ENCODE peak calls at places on chromosomes 2 and 18, in ten cellular contexts. One of them, this sample, is unnamed.

GRCh38 chr18:25111382-25112070 is 240.4 kb downstream of the ZNF521 start:
- DNase-seq in A549: no peak
- DNase-seq in tibial artery: no peak
- DNase-seq in PC-3: no peak
- DNase-seq in sigmoid colon: no peak
- DNase-seq in GM20000: no peak
- DNase-seq in psoas muscle: no peak
- DNase-seq in K562: no peak
- DNase-seq in left ventricle myocardium inferior: no peak
- DNase-seq in fibroblast of pulmonary artery: no peak
- DNase-seq in this sample: no peak

GRCh38 chr2:200350796-200351195 is 44.3 kb downstream of the SPATS2L start:
- DNase-seq in A549: no peak
- DNase-seq in tibial artery: no peak
- DNase-seq in PC-3: no peak
- DNase-seq in sigmoid colon: no peak
- DNase-seq in GM20000: no peak
- DNase-seq in psoas muscle: no peak
- DNase-seq in K562: no peak
- DNase-seq in left ventricle myocardium inferior: no peak
- DNase-seq in fibroblast of pulmonary artery: peak; percentile 79
- DNase-seq in this sample: no peak

GRCh38 chr2:6893876-6894482 is 16.4 kb downstream of the RSAD2 start:
- DNase-seq in A549: no peak
- DNase-seq in tibial artery: no peak
- DNase-seq in PC-3: no peak
- DNase-seq in sigmoid colon: no peak
- DNase-seq in GM20000: no peak
- DNase-seq in psoas muscle: no peak
- DNase-seq in K562: peak; percentile 96
- DNase-seq in left ventricle myocardium inferior: no peak
- DNase-seq in fibroblast of pulmonary artery: no peak
- DNase-seq in this sample: no peak

GRCh38 chr2:71358931-71359671 is 27.5 kb downstream of the ZNF638 start:
- DNase-seq in A549: no peak
- DNase-seq in tibial artery: no peak
- DNase-seq in PC-3: peak; percentile 35
- DNase-seq in sigmoid colon: no peak
- DNase-seq in GM20000: no peak
- DNase-seq in psoas muscle: peak; percentile 57
- DNase-seq in K562: no peak
- DNase-seq in left ventricle myocardium inferior: no peak
- DNase-seq in fibroblast of pulmonary artery: peak; percentile 42
- DNase-seq in this sample: no peak

GRCh38 chr18:79918089-79919011 is 33.1 kb downstream of the SLC66A2 start:
- DNase-seq in A549: no peak
- DNase-seq in tibial artery: peak; percentile 11
- DNase-seq in PC-3: no peak
- DNase-seq in sigmoid colon: peak; percentile 37
- DNase-seq in GM20000: no peak
- DNase-seq in psoas muscle: no peak
- DNase-seq in K562: no peak
- DNase-seq in left ventricle myocardium inferior: no peak
- DNase-seq in fibroblast of pulmonary artery: no peak
- DNase-seq in this sample: peak; percentile 58

GRCh38 chr2:202149155-202149762 is 76.2 kb downstream of the KIAA2012 start:
- DNase-seq in A549: no peak
- DNase-seq in tibial artery: peak; percentile 56
- DNase-seq in PC-3: no peak
- DNase-seq in sigmoid colon: peak; percentile 81
- DNase-seq in GM20000: no peak
- DNase-seq in psoas muscle: peak; percentile 42
- DNase-seq in K562: no peak
- DNase-seq in left ventricle myocardium inferior: peak; percentile 38
- DNase-seq in fibroblast of pulmonary artery: peak; percentile 74
- DNase-seq in this sample: no peak

GRCh38 chr2:241802421-241802749 is 6.6 kb upstream of the NEU4 start:
- DNase-seq in A549: no peak
- DNase-seq in tibial artery: peak; percentile 13
- DNase-seq in PC-3: no peak
- DNase-seq in sigmoid colon: peak; percentile 58
- DNase-seq in GM20000: peak; percentile 41
- DNase-seq in psoas muscle: peak; percentile 6
- DNase-seq in K562: peak; percentile 56
- DNase-seq in left ventricle myocardium inferior: no peak
- DNase-seq in fibroblast of pulmonary artery: no peak
- DNase-seq in this sample: no peak

GRCh38 chr2:134359367-134360081 is 105.7 kb downstream of the MGAT5 start:
- DNase-seq in A549: no peak
- DNase-seq in tibial artery: no peak
- DNase-seq in PC-3: peak; percentile 84
- DNase-seq in sigmoid colon: peak; percentile 60
- DNase-seq in GM20000: no peak
- DNase-seq in psoas muscle: no peak
- DNase-seq in K562: no peak
- DNase-seq in left ventricle myocardium inferior: peak; percentile 17
- DNase-seq in fibroblast of pulmonary artery: no peak
- DNase-seq in this sample: no peak

GRCh38 chr2:168245074-168245825 is 2.1 kb downstream of the STK39 start:
- DNase-seq in A549: no peak
- DNase-seq in tibial artery: no peak
- DNase-seq in PC-3: peak; percentile 60
- DNase-seq in sigmoid colon: no peak
- DNase-seq in GM20000: no peak
- DNase-seq in psoas muscle: no peak
- DNase-seq in K562: no peak
- DNase-seq in left ventricle myocardium inferior: no peak
- DNase-seq in fibroblast of pulmonary artery: peak; percentile 18
- DNase-seq in this sample: no peak

GRCh38 chr2:205407984-205408383 is 274.3 kb upstream of the NRP2 start:
- DNase-seq in A549: no peak
- DNase-seq in tibial artery: no peak
- DNase-seq in PC-3: no peak
- DNase-seq in sigmoid colon: no peak
- DNase-seq in GM20000: no peak
- DNase-seq in psoas muscle: no peak
- DNase-seq in K562: no peak
- DNase-seq in left ventricle myocardium inferior: no peak
- DNase-seq in fibroblast of pulmonary artery: peak; percentile 55
- DNase-seq in this sample: no peak

GRCh38 chr2:171723724-171724683 is 36.7 kb downstream of the DYNC1I2 start:
- DNase-seq in A549: no peak
- DNase-seq in tibial artery: no peak
- DNase-seq in PC-3: peak; percentile 22
- DNase-seq in sigmoid colon: no peak
- DNase-seq in GM20000: no peak
- DNase-seq in psoas muscle: no peak
- DNase-seq in K562: peak; percentile 37
- DNase-seq in left ventricle myocardium inferior: no peak
- DNase-seq in fibroblast of pulmonary artery: peak; percentile 45
- DNase-seq in this sample: no peak

GRCh38 chr2:241031436-241032165 is 33.2 kb downstream of the SNED1 start:
- DNase-seq in A549: no peak
- DNase-seq in tibial artery: no peak
- DNase-seq in PC-3: no peak
- DNase-seq in sigmoid colon: peak; percentile 30
- DNase-seq in GM20000: no peak
- DNase-seq in psoas muscle: no peak
- DNase-seq in K562: no peak
- DNase-seq in left ventricle myocardium inferior: no peak
- DNase-seq in fibroblast of pulmonary artery: no peak
- DNase-seq in this sample: peak; percentile 51

GRCh38 chr2:97748397-97748796 is 35.0 kb downstream of the ZAP70 start:
- DNase-seq in A549: peak; percentile 15
- DNase-seq in tibial artery: no peak
- DNase-seq in PC-3: peak; percentile 25
- DNase-seq in sigmoid colon: no peak
- DNase-seq in GM20000: peak; percentile 64
- DNase-seq in psoas muscle: no peak
- DNase-seq in K562: peak; percentile 84
- DNase-seq in left ventricle myocardium inferior: peak; percentile 47
- DNase-seq in fibroblast of pulmonary artery: peak; percentile 16
- DNase-seq in this sample: peak; percentile 67
- TF ChIP-seq CTCF in A549: peak; percentile 39
- TF ChIP-seq CTCF in tibial artery: no peak
- TF ChIP-seq CTCF in PC-3: peak; percentile 60
- TF ChIP-seq CTCF in sigmoid colon: no peak
- TF ChIP-seq CTCF in GM20000: peak; percentile 47
- TF ChIP-seq CTCF in psoas muscle: peak; percentile 34
- TF ChIP-seq CTCF in K562: peak; percentile 86
- TF ChIP-seq CTCF in left ventricle myocardium inferior: peak; percentile 64
- TF ChIP-seq CTCF in fibroblast of pulmonary artery: peak; percentile 12
- TF ChIP-seq CTCF in this sample: peak; percentile 58

GRCh38 chr2:118061135-118061955 is 26.9 kb upstream of the INSIG2 start:
- DNase-seq in A549: peak; percentile 10
- DNase-seq in tibial artery: peak; percentile 26
- DNase-seq in PC-3: peak; percentile 78
- DNase-seq in sigmoid colon: no peak
- DNase-seq in GM20000: peak; percentile 41
- DNase-seq in psoas muscle: no peak
- DNase-seq in K562: peak; percentile 24
- DNase-seq in left ventricle myocardium inferior: no peak
- DNase-seq in fibroblast of pulmonary artery: peak; percentile 76
- DNase-seq in this sample: no peak
- TF ChIP-seq CTCF in A549: peak; percentile 47
- TF ChIP-seq CTCF in tibial artery: peak; percentile 10
- TF ChIP-seq CTCF in PC-3: peak; percentile 73
- TF ChIP-seq CTCF in sigmoid colon: no peak
- TF ChIP-seq CTCF in GM20000: peak; percentile 37
- TF ChIP-seq CTCF in psoas muscle: peak; percentile 27
- TF ChIP-seq CTCF in K562: peak; percentile 42
- TF ChIP-seq CTCF in left ventricle myocardium inferior: peak; percentile 43
- TF ChIP-seq CTCF in fibroblast of pulmonary artery: peak; percentile 44
- TF ChIP-seq CTCF in this sample: peak; percentile 45

DNA sequence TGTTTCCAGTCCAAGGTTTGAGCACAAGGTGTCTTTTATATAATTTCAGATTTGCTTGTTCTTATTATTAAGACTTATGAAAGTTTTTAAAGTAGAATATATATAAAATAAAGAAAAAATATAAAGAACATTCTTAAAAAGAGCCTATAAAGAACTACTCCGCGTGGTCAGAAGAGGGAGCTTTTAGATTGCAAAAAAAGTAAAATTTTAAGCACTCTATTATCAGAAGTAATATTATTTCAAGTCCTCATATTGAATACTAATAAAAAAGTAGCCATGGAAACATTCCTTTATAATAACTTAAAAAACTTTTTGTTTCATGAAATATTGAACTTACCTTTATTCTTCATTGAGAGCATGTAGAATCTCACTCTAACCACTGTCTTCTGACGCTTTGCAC is 51.4 kb downstream of the LINC00305 start:
- DNase-seq in A549: no peak
- DNase-seq in tibial artery: no peak
- DNase-seq in PC-3: peak; percentile 16
- DNase-seq in sigmoid colon: no peak
- DNase-seq in GM20000: no peak
- DNase-seq in psoas muscle: no peak
- DNase-seq in K562: no peak
- DNase-seq in left ventricle myocardium inferior: no peak
- DNase-seq in fibroblast of pulmonary artery: peak; percentile 13
- DNase-seq in this sample: no peak
- TF ChIP-seq CTCF in A549: no peak
- TF ChIP-seq CTCF in tibial artery: no peak
- TF ChIP-seq CTCF in PC-3: peak; percentile 39
- TF ChIP-seq CTCF in sigmoid colon: no peak
- TF ChIP-seq CTCF in GM20000: no peak
- TF ChIP-seq CTCF in psoas muscle: peak; percentile 11
- TF ChIP-seq CTCF in K562: no peak
- TF ChIP-seq CTCF in left ventricle myocardium inferior: peak; percentile 45
- TF ChIP-seq CTCF in fibroblast of pulmonary artery: no peak
- TF ChIP-seq CTCF in this sample: peak; percentile 75

GRCh38 chr18:36828630-36829361 is at the start of the genes KIAA1328 and TPGS2:
- DNase-seq in A549: peak; percentile 71
- DNase-seq in tibial artery: peak; percentile 83
- DNase-seq in PC-3: peak; percentile 65
- DNase-seq in sigmoid colon: peak; percentile 90
- DNase-seq in GM20000: peak; percentile 96
- DNase-seq in psoas muscle: peak; percentile 86
- DNase-seq in K562: peak; percentile 96
- DNase-seq in left ventricle myocardium inferior: peak; percentile 86
- DNase-seq in fibroblast of pulmonary artery: peak; percentile 89
- DNase-seq in this sample: peak; percentile 91

GRCh38 chr18:36828157-36828629 is 609 bp downstream of the TPGS2 start:
- DNase-seq in A549: no peak
- DNase-seq in tibial artery: peak; percentile 25
- DNase-seq in PC-3: peak; percentile 6
- DNase-seq in sigmoid colon: peak; percentile 63
- DNase-seq in GM20000: no peak
- DNase-seq in psoas muscle: peak; percentile 22
- DNase-seq in K562: peak; percentile 62
- DNase-seq in left ventricle myocardium inferior: no peak
- DNase-seq in fibroblast of pulmonary artery: peak; percentile 76
- DNase-seq in this sample: no peak

GRCh38 chr18:36831139-36831538 is 2.2 kb downstream of the KIAA1328 start:
- DNase-seq in A549: no peak
- DNase-seq in tibial artery: no peak
- DNase-seq in PC-3: peak; percentile 39
- DNase-seq in sigmoid colon: no peak
- DNase-seq in GM20000: no peak
- DNase-seq in psoas muscle: no peak
- DNase-seq in K562: no peak
- DNase-seq in left ventricle myocardium inferior: no peak
- DNase-seq in fibroblast of pulmonary artery: no peak
- DNase-seq in this sample: no peak

GRCh38 chr18:36830141-36830495 is 1.2 kb downstream of the KIAA1328 start:
- DNase-seq in A549: no peak
- DNase-seq in tibial artery: no peak
- DNase-seq in PC-3: no peak
- DNase-seq in sigmoid colon: no peak
- DNase-seq in GM20000: no peak
- DNase-seq in psoas muscle: no peak
- DNase-seq in K562: no peak
- DNase-seq in left ventricle myocardium inferior: no peak
- DNase-seq in fibroblast of pulmonary artery: no peak
- DNase-seq in this sample: no peak

DNA sequence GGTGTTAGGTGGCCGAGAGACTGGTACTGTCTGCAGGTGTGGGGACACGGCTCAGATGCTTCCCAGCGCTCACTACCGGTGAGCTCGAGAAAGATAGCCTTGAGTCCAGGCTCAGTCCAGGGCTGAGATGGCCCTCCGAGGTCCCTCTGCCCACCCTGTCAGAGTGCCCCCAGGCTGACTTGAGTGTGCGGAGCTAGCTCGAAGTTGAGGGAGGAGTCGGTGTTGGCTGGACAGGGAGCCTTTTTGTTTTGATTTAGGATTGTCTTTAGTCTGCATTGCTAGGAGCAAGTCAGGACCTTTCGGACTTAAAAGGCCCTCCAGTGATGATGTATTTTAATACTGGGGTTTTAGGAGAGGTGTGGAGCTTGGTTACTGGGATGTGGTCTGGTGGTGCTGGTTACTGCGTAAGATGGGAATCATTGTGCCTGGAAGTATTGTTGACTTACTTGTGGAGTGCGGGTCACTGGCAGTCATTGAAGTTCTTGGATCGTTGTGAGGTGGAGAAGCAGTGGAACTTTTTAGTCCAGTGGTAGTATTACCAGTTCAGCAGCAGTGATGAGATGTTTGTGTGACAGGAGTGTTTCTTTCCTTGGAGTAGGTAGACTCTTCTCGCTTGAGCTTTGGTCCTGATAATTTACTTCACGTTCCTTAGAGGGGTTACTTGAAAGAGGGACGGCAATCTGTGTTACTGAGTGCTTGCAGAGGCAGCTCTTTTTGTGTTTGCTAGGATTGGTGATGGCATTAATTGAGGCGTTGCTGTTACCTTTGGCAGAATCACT is 624 bp downstream of the KIAA1328 start:
- DNase-seq in A549: no peak
- DNase-seq in tibial artery: no peak
- DNase-seq in PC-3: peak; percentile 11
- DNase-seq in sigmoid colon: peak; percentile 65
- DNase-seq in GM20000: no peak
- DNase-seq in psoas muscle: no peak
- DNase-seq in K562: peak; percentile 44
- DNase-seq in left ventricle myocardium inferior: no peak
- DNase-seq in fibroblast of pulmonary artery: no peak
- DNase-seq in this sample: no peak
- TF ChIP-seq CTCF in A549: no peak
- TF ChIP-seq CTCF in tibial artery: no peak
- TF ChIP-seq CTCF in PC-3: no peak
- TF ChIP-seq CTCF in sigmoid colon: no peak
- TF ChIP-seq CTCF in GM20000: no peak
- TF ChIP-seq CTCF in psoas muscle: peak; percentile 1
- TF ChIP-seq CTCF in K562: no peak
- TF ChIP-seq CTCF in left ventricle myocardium inferior: no peak
- TF ChIP-seq CTCF in fibroblast of pulmonary artery: no peak
- TF ChIP-seq CTCF in this sample: no peak

This sample was measured in type B pancreatic cell.